ENCODE peak calls at places on chromosomes 13 and 19, in four cellular contexts. One of them, this sample, is unnamed.

GRCh38 chr19:40565910-40566495 is 10.7 kb upstream of the SHKBP1 start:
- DNase-seq in HepG2: no peak
- DNase-seq in GM12878: no peak
- DNase-seq in K562: no peak
- DNase-seq in this sample: no peak

GRCh38 chr19:4403005-4403761 is 743 bp downstream of the CHAF1A start:
- DNase-seq in HepG2: no peak
- DNase-seq in GM12878: no peak
- DNase-seq in K562: no peak
- DNase-seq in this sample: peak; percentile 47

GRCh38 chr13:93079294-93079693 is 147.3 kb upstream of the GPC6 start:
- DNase-seq in HepG2: no peak
- DNase-seq in GM12878: no peak
- DNase-seq in K562: no peak
- DNase-seq in this sample: no peak

GRCh38 chr19:32916969-32917611 is 47.5 kb upstream of the SLC7A9 start:
- DNase-seq in HepG2: no peak
- DNase-seq in GM12878: no peak
- DNase-seq in K562: no peak
- DNase-seq in this sample: peak; percentile 8

GRCh38 chr19:51166846-51167490 is 24.9 kb downstream of the SIGLEC7 start:
- DNase-seq in HepG2: no peak
- DNase-seq in GM12878: no peak
- DNase-seq in K562: no peak
- DNase-seq in this sample: no peak

GRCh38 chr13:26229080-26229615 is 7.0 kb upstream of the RNF6 start:
- DNase-seq in HepG2: no peak
- DNase-seq in GM12878: no peak
- DNase-seq in K562: no peak
- DNase-seq in this sample: no peak

GRCh38 chr13:79212064-79212619 is 193.9 kb downstream of the RBM26 start:
- DNase-seq in HepG2: peak; percentile 69
- DNase-seq in GM12878: no peak
- DNase-seq in K562: no peak
- DNase-seq in this sample: no peak

GRCh38 chr13:63110431-63110830 is 1694.8 kb upstream of the PCDH20 start:
- DNase-seq in HepG2: no peak
- DNase-seq in GM12878: no peak
- DNase-seq in K562: no peak
- DNase-seq in this sample: no peak

GRCh38 chr19:45098521-45099464 is 5.8 kb downstream of the PPP1R37 start:
- DNase-seq in HepG2: peak; percentile 40
- DNase-seq in GM12878: no peak
- DNase-seq in K562: no peak
- DNase-seq in this sample: no peak

GRCh38 chr19:30167206-30167903 is 204.8 kb upstream of the ZNF536 start:
- DNase-seq in HepG2: no peak
- DNase-seq in GM12878: no peak
- DNase-seq in K562: no peak
- DNase-seq in this sample: no peak

GRCh38 chr19:53908106-53908932 is 759 bp upstream of the CACNG7 start:
- DNase-seq in HepG2: no peak
- DNase-seq in GM12878: no peak
- DNase-seq in K562: peak; percentile 57
- DNase-seq in this sample: peak; percentile 95

DNA sequence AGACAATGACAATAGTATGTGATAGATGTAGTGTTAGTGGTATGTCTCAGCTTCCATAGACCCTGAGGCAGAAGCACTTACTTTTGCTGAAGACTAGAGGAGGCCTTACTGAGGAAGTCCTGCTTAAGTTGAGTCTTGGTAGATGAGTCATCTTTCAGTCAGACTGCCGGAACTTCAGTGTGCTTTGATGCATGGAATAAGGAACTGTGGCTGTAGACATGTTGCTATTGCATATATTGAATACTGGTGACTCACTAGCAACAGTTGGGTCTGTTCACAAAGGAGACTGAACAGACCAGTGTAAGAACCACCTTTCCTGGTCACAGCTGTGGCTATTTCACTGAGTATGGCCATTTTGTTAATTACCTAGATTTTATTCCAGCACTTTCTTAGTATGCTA is 1000.6 kb downstream of the OLFM4 start:
- DNase-seq in HepG2: no peak
- DNase-seq in GM12878: peak; percentile 21
- DNase-seq in K562: no peak
- DNase-seq in this sample: peak; percentile 15
- TF ChIP-seq JUNB in HepG2: no peak
- TF ChIP-seq JUNB in GM12878: no peak
- TF ChIP-seq JUNB in K562: no peak
- TF ChIP-seq JUNB in this sample: no peak

DNA sequence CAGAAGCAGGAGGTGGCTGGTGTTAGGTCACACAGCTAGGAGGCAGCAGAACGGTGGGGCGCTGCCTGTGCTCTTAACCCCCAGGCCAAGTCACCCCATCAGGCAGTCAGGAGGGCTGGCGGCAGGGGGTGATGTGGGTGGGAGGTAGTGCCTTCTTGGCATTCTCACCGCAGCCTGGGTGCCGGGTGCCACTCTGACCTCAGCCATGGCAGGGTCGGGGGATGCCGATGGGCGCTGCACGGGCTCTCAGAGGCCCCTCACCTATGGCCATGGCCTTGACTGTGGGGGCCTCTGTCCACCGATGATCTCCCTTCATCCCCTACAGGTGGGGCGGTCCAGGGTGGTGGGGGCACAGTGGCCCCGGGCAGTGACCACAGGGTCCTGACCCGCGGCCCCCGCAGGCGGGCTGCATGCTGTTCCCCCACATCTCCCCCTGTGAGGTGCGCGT is 5.6 kb downstream of the PTOV1 start:
- DNase-seq in HepG2: no peak
- DNase-seq in GM12878: no peak
- DNase-seq in K562: no peak
- DNase-seq in this sample: no peak
- H3K4me1 ChIP-seq in HepG2: peaks cover 21% of the 10 kb centered on the region
- H3K4me1 ChIP-seq in GM12878: peaks cover 8% of the 10 kb centered on the region
- H3K4me1 ChIP-seq in K562: peaks cover 84% of the 10 kb centered on the region
- H3K4me1 ChIP-seq in this sample: peaks cover 16% of the 10 kb centered on the region

GRCh38 chr13:70407486-70407885 is 299.2 kb upstream of the KLHL1 start:
- DNase-seq in HepG2: no peak
- DNase-seq in GM12878: no peak
- DNase-seq in K562: no peak
- DNase-seq in this sample: no peak
- H2AFZ ChIP-seq in HepG2: no peak overlapping the region
- H2AFZ ChIP-seq in GM12878: no peak overlapping the region
- H2AFZ ChIP-seq in K562: no peak overlapping the region
- H2AFZ ChIP-seq in this sample: no peak overlapping the region

GRCh38 chr19:58572818-58573657 is at the start of gene MZF1:
- DNase-seq in HepG2: peak; percentile 99
- DNase-seq in GM12878: peak; percentile 99
- DNase-seq in K562: peak; percentile 92
- DNase-seq in this sample: peak; percentile 100
- TF ChIP-seq JUNB in HepG2: no peak
- TF ChIP-seq JUNB in GM12878: no peak
- TF ChIP-seq JUNB in K562: no peak
- TF ChIP-seq JUNB in this sample: no peak

GRCh38 chr13:110888390-110888789 is 26.5 kb downstream of the ANKRD10 start:
- DNase-seq in HepG2: no peak
- DNase-seq in GM12878: no peak
- DNase-seq in K562: no peak
- DNase-seq in this sample: no peak

GRCh38 chr13:110887955-110888333 is 26.9 kb downstream of the ANKRD10 start:
- DNase-seq in HepG2: no peak
- DNase-seq in GM12878: no peak
- DNase-seq in K562: no peak
- DNase-seq in this sample: peak; percentile 59

GRCh38 chr13:110887242-110887954 is 27.5 kb downstream of the ANKRD10 start:
- DNase-seq in HepG2: no peak
- DNase-seq in GM12878: no peak
- DNase-seq in K562: no peak
- DNase-seq in this sample: no peak

GRCh38 chr13:110893571-110893970 is 21.3 kb downstream of the ANKRD10 start:
- DNase-seq in HepG2: no peak
- DNase-seq in GM12878: no peak
- DNase-seq in K562: no peak
- DNase-seq in this sample: no peak

GRCh38 chr13:110890279-110891150 is 24.4 kb downstream of the ANKRD10 start:
- DNase-seq in HepG2: no peak
- DNase-seq in GM12878: no peak
- DNase-seq in K562: no peak
- DNase-seq in this sample: no peak
- H3K4me1 ChIP-seq in HepG2: no peaks in the 10 kb centered on the region
- H3K4me1 ChIP-seq in GM12878: no peaks in the 10 kb centered on the region
- H3K4me1 ChIP-seq in K562: no peaks in the 10 kb centered on the region
- H3K4me1 ChIP-seq in this sample: peaks cover 22% of the 10 kb centered on the region

DNA sequence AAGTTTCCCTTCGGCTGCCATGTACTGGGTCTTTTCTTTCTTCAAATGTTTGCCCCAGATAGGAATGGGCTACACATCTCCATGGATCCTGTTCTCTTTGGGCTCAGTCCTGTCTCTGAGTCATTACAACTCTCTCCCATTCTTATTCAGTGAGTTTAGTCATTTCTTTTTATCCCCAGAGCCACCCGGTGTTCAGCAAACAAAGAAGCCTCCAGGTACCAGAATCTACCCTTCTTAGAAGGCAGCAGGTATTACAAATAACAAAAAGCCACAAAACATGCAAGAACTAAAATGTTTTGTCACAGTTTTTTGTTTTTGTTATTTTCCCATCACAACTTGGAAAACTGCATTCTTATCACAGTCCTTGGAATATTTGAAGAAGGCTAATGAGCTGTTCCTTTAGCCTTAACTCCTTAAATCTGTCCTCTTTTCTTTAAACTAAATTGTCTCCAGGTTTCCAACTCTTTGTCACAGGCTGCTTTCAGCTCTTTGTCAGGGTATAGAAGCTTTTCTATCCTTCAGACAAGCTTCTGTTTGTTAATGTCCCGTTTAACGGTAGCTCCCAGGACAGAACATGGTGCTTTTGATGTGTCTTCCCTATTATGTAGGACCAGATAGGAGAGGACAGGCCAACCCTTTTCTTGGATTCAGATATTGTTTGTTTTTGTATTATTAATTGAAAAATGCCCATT is 215.5 kb upstream of the HTR2A start:
- DNase-seq in HepG2: no peak
- DNase-seq in GM12878: no peak
- DNase-seq in K562: peak; percentile 13
- DNase-seq in this sample: peak; percentile 82
- H2AFZ ChIP-seq in HepG2: no peak overlapping the region
- H2AFZ ChIP-seq in GM12878: no peak overlapping the region
- H2AFZ ChIP-seq in K562: peak overlapping the region; percentile 61
- H2AFZ ChIP-seq in this sample: no peak overlapping the region

This sample was measured in GM23338.